ENCODE peak calls at places on chromosomes 3 and 15, in six cellular contexts. N, M, V, X, L and J are unnamed samples.

GRCh38 chr3:190941694-190942280 is 79.3 kb upstream of the GMNC start:
- DNase-seq in N (no peak), M (no peak), V (no peak), X (no peak), L (no peak), J (no peak)

GRCh38 chr3:194573680-194574437 is 59.4 kb downstream of the TMEM44 start:
- DNase-seq in N (no peak), M (peak), V (peak), X (no peak), L (peak), J (peak)

GRCh38 chr15:80852676-80853075 is 73.5 kb downstream of the CEMIP start:
- DNase-seq in N (no peak), M (no peak), V (no peak), X (no peak), L (no peak), J (no peak)

GRCh38 chr3:101675709-101676218 is 1.2 kb downstream of the ZBTB11 start:
- DNase-seq in N (peak), M (no peak), V (no peak), X (no peak), L (peak), J (no peak)

GRCh38 chr3:179163503-179163902 is 15.3 kb downstream of the PIK3CA start:
- DNase-seq in N (no peak), M (no peak), V (no peak), X (no peak), L (no peak), J (no peak)

GRCh38 chr3:153129426-153129825 is 32.6 kb upstream of the RAP2B start:
- DNase-seq in N (no peak), M (no peak), V (no peak), X (no peak), L (no peak), J (no peak)

GRCh38 chr15:25710184-25710583 is 152.9 kb downstream of the ATP10A start:
- DNase-seq in N (no peak), M (peak), V (peak), X (no peak), L (peak), J (no peak)

GRCh38 chr15:40878785-40879184 is 4.8 kb upstream of the RHOV start:
- DNase-seq in N (no peak), M (peak), V (no peak), X (no peak), L (no peak), J (no peak)

GRCh38 chr3:195095704-195096036 is 175.3 kb downstream of the XXYLT1 start:
- DNase-seq in N (no peak), M (no peak), V (no peak), X (no peak), L (no peak), J (no peak)

GRCh38 chr3:3165650-3166049 is 13.8 kb downstream of the CRBN start:
- DNase-seq in N (no peak), M (no peak), V (no peak), X (no peak), L (no peak), J (no peak)

GRCh38 chr3:136790786-136791185 is 28.1 kb upstream of the SLC35G2 start:
- DNase-seq in N (no peak), M (no peak), V (no peak), X (no peak), L (no peak), J (no peak)

GRCh38 chr3:185400340-185400667 is 37.4 kb downstream of the MAP3K13 start:
- DNase-seq in N (no peak), M (no peak), V (no peak), X (no peak), L (no peak), J (no peak)

GRCh38 chr3:14583543-14584091 is 43.5 kb upstream of the GRIP2 start:
- DNase-seq in N (no peak), M (no peak), V (no peak), X (no peak), L (no peak), J (no peak)

GRCh38 chr15:92049290-92050008 is 195.9 kb downstream of the SLCO3A1 start:
- DNase-seq in N (no peak), M (no peak), V (no peak), X (no peak), L (no peak), J (no peak)

GRCh38 chr3:36714343-36714742 is 50.0 kb downstream of the DCLK3 start:
- DNase-seq in N (no peak), M (no peak), V (no peak), X (no peak), L (no peak), J (no peak)

GRCh38 chr15:39511915-39512260 is 69.0 kb upstream of the THBS1 start:
- DNase-seq in N (no peak), M (no peak), V (no peak), X (no peak), L (no peak), J (peak)

GRCh38 chr3:130014526-130014925 is 40.0 kb downstream of the TRH start:
- DNase-seq in N (no peak), M (no peak), V (no peak), X (no peak), L (no peak), J (no peak)

GRCh38 chr3:176430244-176430893 is 766.9 kb downstream of the TBL1XR1 start:
- DNase-seq in N (no peak), M (no peak), V (no peak), X (no peak), L (peak), J (peak)

GRCh38 chr3:145125307-145125706 is 1035.7 kb downstream of the PLOD2 start:
- DNase-seq in N (no peak), M (no peak), V (no peak), X (no peak), L (no peak), J (no peak)

GRCh38 chr3:13018561-13019242 is 54.5 kb downstream of the IQSEC1 start:
- DNase-seq in N (no peak), M (no peak), V (no peak), X (no peak), L (no peak), J (no peak)

GRCh38 chr15:98442379-98442833 is 205.9 kb upstream of the IGF1R start:
- DNase-seq in N (peak), M (peak), V (peak), X (no peak), L (peak), J (peak)

GRCh38 chr3:40616420-40616819 is 91.7 kb downstream of the ZNF621 start:
- DNase-seq in N (no peak), M (no peak), V (peak), X (no peak), L (no peak), J (no peak)

GRCh38 chr15:87877114-87877810 is 379.3 kb downstream of the NTRK3 start:
- DNase-seq in N (no peak), M (no peak), V (no peak), X (no peak), L (no peak), J (no peak)

GRCh38 chr3:133075027-133075426 is 36.8 kb downstream of the TMEM108 start:
- DNase-seq in N (no peak), M (no peak), V (no peak), X (no peak), L (no peak), J (no peak)

GRCh38 chr15:62588930-62589655 is 424.0 kb upstream of the C2CD4B start:
- DNase-seq in N (no peak), M (no peak), V (no peak), X (no peak), L (no peak), J (no peak)

GRCh38 chr3:114721209-114721608 is 425.9 kb downstream of the ZBTB20 start:
- DNase-seq in N (no peak), M (no peak), V (no peak), X (no peak), L (no peak), J (no peak)

GRCh38 chr15:31468911-31469800 is 142.5 kb downstream of the KLF13 start:
- DNase-seq in N (no peak), M (no peak), V (no peak), X (peak), L (no peak), J (no peak)

GRCh38 chr3:184568918-184569829 is 7.6 kb downstream of the EPHB3 start:
- DNase-seq in N (peak), M (no peak), V (peak), X (peak), L (no peak), J (peak)

GRCh38 chr15:59687831-59688230 is 1.3 kb downstream of the BNIP2 start:
- DNase-seq in N (no peak), M (peak), V (no peak), X (no peak), L (no peak), J (no peak)

DNA sequence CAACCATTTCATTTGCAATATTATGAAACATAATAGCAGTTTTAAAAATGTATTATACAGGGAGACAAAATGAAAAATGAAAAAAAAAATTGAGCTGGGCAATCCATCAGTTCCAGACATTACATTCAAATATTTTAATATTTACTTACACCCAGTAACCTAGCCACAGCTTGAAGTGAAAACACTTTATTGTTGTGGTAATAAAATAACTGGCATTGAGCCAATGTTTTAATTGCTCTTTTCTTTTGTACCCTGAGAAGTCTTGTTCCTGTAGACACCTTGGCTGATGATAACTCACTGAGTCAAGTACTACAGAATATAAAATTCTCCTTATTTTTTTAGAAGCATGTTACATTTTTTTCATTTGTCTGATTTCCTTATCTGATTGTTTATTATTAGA is 180.6 kb downstream of the ROBO1 start:
- DNase-seq in N (no peak), M (no peak), V (no peak), X (no peak), L (no peak), J (no peak)
- TF ChIP-seq CTCF in N (no peak), M (no peak), V (no peak), X (no peak), L (no peak), J (no peak)

DNA sequence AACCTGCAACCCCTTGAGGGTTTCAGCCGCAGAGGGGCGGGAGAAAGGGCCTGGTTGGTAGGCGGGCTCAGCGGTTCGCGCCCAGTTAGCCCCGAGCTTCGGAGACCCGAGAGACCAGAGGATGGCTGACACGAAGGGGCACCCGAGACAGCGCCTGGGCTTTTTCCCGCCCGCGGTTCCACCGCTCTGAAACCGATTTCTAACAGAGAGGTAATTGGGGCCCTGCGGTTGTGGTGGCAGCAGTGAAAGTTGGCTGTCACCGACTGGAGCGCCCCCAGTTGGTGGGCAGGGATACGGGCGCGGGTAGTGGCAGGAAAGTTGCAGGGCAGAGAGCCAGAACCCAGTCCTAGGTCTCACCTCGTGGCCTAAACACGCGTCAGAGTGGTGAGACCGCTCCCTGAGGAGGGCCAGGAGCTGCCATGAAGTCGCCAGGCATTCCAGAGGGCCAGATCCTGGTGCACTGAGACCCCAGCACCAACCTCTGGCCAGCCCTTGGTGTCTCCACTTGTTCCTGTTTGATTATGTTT is 590 bp upstream of the ELL3 start:
- DNase-seq in N (peak), M (peak), V (peak), X (peak), L (peak), J (no peak)
- TF ChIP-seq CTCF in N (no peak), M (peak), V (peak), X (peak), L (peak), J (peak)

DNA sequence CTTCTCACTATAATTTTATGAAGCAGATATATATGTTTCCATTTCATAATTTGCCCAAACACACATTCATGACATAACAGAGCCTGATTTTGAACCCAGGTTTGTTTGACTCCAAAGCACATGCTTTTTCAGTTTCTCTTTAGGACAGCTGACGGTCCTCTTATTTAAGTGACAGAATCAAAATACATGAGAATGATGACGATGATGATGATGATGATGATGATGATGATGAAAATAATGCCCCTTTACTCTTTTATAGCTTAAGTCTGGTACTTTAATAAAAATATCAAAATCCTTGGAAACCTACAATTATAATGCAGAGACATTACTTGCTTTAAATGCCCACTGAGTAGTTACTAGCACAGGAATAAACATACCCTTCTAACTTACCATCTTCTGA is 15.3 kb downstream of the COPB2 start:
- DNase-seq in N (no peak), M (no peak), V (no peak), X (no peak), L (no peak), J (no peak)
- TF ChIP-seq CTCF in N (no peak), M (no peak), V (no peak), X (no peak), L (no peak), J (no peak)

GRCh38 chr3:77320514-77320913 is 280.6 kb downstream of the ROBO2 start:
- DNase-seq in N (no peak), M (no peak), V (no peak), X (no peak), L (no peak), J (no peak)
- TF ChIP-seq CTCF in N (no peak), M (peak), V (peak), X (no peak), L (peak), J (peak)

GRCh38 chr15:45703670-45704328 is 69.0 kb downstream of the SQOR start:
- DNase-seq in N (no peak), M (no peak), V (peak), X (no peak), L (no peak), J (no peak)
- TF ChIP-seq CTCF in N (no peak), M (no peak), V (peak), X (no peak), L (peak), J (no peak)

DNA sequence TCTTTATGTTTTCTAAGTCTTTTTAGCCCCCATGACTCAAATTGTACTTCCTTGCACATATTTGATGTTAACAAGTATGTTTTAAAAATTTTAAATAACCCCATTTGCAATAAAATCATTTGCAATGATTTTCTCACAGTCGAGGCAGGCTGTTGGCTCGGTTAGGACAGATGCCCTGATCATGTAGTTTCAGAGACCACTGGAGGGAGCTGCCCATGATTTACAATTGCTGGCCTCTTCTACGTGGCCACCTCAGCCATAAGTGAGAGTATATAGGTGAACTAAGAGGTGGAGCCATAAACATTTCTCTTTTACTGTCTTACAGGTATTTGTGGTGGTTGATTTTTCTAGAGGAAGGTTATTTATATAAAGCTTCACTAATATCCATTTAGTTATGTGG is 1.7 kb downstream of the DTWD1 start:
- DNase-seq in N (no peak), M (no peak), V (no peak), X (no peak), L (no peak), J (no peak)
- TF ChIP-seq CTCF in N (no peak), M (no peak), V (no peak), X (no peak), L (no peak), J (peak)

GRCh38 chr3:151421956-151422355 is 37.4 kb upstream of the P2RY12 start:
- DNase-seq in N (no peak), M (no peak), V (no peak), X (no peak), L (no peak), J (no peak)

GRCh38 chr3:151426337-151426648 is 34.6 kb downstream of the IGSF10 start:
- DNase-seq in N (no peak), M (peak), V (no peak), X (no peak), L (no peak), J (no peak)

GRCh38 chr3:151428386-151428785 is 32.5 kb downstream of the IGSF10 start:
- DNase-seq in N (no peak), M (no peak), V (no peak), X (no peak), L (no peak), J (no peak)

GRCh38 chr3:151423091-151423490 is 37.8 kb downstream of the IGSF10 start:
- DNase-seq in N (no peak), M (no peak), V (no peak), X (no peak), L (no peak), J (no peak)

GRCh38 chr3:151425640-151426336 is 35.1 kb downstream of the IGSF10 start:
- DNase-seq in N (no peak), M (peak), V (no peak), X (no peak), L (no peak), J (no peak)
- TF ChIP-seq CTCF in N (no peak), M (no peak), V (no peak), X (no peak), L (no peak), J (no peak)